ENCODE peak calls at places on chromosomes 4 and X, in eight cellular contexts. A, I, H, X, Q, K, S and E are unnamed samples.

GRCh38 chrX:71128915-71129765 is 10.7 kb downstream of the MED12 start:
- DNase-seq in S (peak; percentile 60), H (peak; percentile 60), X (peak; percentile 68), K (peak; percentile 66), I (peak; percentile 72), A (peak; percentile 9), Q (peak; percentile 73), E (peak; percentile 73)

GRCh38 chr4:62771656-62772557 is 1571.8 kb downstream of the ADGRL3 start:
- DNase-seq in Q (no peak), S (peak; percentile 5), I (no peak), A (no peak), H (no peak), X (no peak), K (no peak), E (no peak)

GRCh38 chr4:151540728-151541437 is 131.9 kb downstream of the FHIP1A start:
- DNase-seq in X (peak; percentile 87), H (no peak), K (peak; percentile 72), I (no peak), Q (no peak), S (no peak), A (no peak), E (peak; percentile 12)

GRCh38 chrX:136999021-136999420 is 34.8 kb downstream of the GPR101 start:
- DNase-seq in S (no peak), H (no peak), Q (no peak), K (no peak), A (no peak), I (no peak), X (no peak), E (no peak)

GRCh38 chr4:16027114-16027513 is 56.7 kb downstream of the PROM1 start:
- DNase-seq in H (no peak), I (no peak), K (no peak), S (no peak), Q (no peak), A (no peak), X (peak; percentile 13), E (no peak)

GRCh38 chr4:166501941-166502382 is 628.9 kb downstream of the TLL1 start:
- DNase-seq in X (peak; percentile 58), K (peak; percentile 19), I (peak; percentile 18), Q (no peak), A (no peak), H (no peak), S (peak; percentile 28), E (no peak)

GRCh38 chr4:2270341-2271165 is 8.6 kb upstream of the MXD4 start:
- DNase-seq in A (no peak), K (no peak), I (no peak), S (no peak), H (no peak), Q (peak; percentile 7), X (no peak), E (no peak)

GRCh38 chr4:3640587-3640962 is 108.4 kb upstream of the LRPAP1 start:
- DNase-seq in I (no peak), A (no peak), K (no peak), Q (no peak), X (no peak), S (no peak), H (no peak), E (no peak)

GRCh38 chr4:8209997-8210396 is 10.9 kb downstream of the SH3TC1 start:
- DNase-seq in X (no peak), Q (no peak), H (no peak), A (no peak), S (no peak), I (no peak), K (no peak), E (no peak)

GRCh38 chrX:133258481-133258880 is 40.3 kb upstream of the TFDP3 start:
- DNase-seq in K (no peak), S (no peak), I (no peak), X (no peak), H (no peak), Q (no peak), A (no peak), E (no peak)